ENCODE peak calls at places on chromosomes 1 and 21, in ten cellular contexts. N is IMR-90, S is tibial nerve, H is stomach, Y is prostate gland, I is heart left ventricle, L is suprapubic skin, U is right lobe of liver, D is transverse colon, V is spleen. Z is an unnamed sample.
A peak's percentile ranks its signal among the peaks of the same experiment; 100 is the strongest.

GRCh38 chr21:38853421-38853919 is 47.7 kb downstream of the ETS2 start:
- DNase-seq in N (peak; percentile 96), S (no peak), H (peak; percentile 53), Y (peak; percentile 46), I (peak; percentile 62), L (peak; percentile 71), U (peak; percentile 91), D (no peak), V (no peak), Z (no peak)

GRCh38 chr1:226741009-226741408 is 1.9 kb upstream of the ITPKB start:
- DNase-seq in N (no peak), S (no peak), H (no peak), Y (no peak), I (no peak), L (no peak), U (no peak), D (no peak), V (no peak), Z (no peak)

GRCh38 chr21:42056996-42057689 is 14.0 kb upstream of the UMODL1 start:
- DNase-seq in N (peak; percentile 93), S (no peak), H (peak; percentile 85), Y (peak; percentile 93), I (no peak), L (no peak), U (peak; percentile 65), D (peak; percentile 81), V (peak; percentile 68), Z (no peak)

GRCh38 chr1:178530037-178530402 is 17.1 kb downstream of the TEX35 start:
- DNase-seq in N (peak; percentile 86), S (no peak), H (no peak), Y (no peak), I (peak; percentile 60), L (peak; percentile 43), U (peak; percentile 68), D (no peak), V (peak; percentile 55), Z (no peak)

GRCh38 chr1:93815738-93816110 is 63.3 kb downstream of the DNTTIP2 start:
- DNase-seq in N (no peak), S (no peak), H (no peak), Y (no peak), I (no peak), L (no peak), U (no peak), D (no peak), V (no peak), Z (no peak)

GRCh38 chr1:93753766-93754763 is 72.4 kb upstream of the BCAR3 start:
- DNase-seq in N (peak; percentile 98), S (no peak), H (no peak), Y (no peak), I (no peak), L (no peak), U (peak; percentile 50), D (no peak), V (no peak), Z (no peak)

GRCh38 chr1:59077739-59078503 is 219.0 kb upstream of the FGGY start:
- DNase-seq in N (no peak), S (no peak), H (no peak), Y (no peak), I (no peak), L (no peak), U (no peak), D (no peak), V (no peak), Z (no peak)

GRCh38 chr1:205939690-205940330 is 3.4 kb downstream of the SLC26A9 start:
- DNase-seq in N (no peak), S (no peak), H (peak; percentile 68), Y (no peak), I (peak; percentile 45), L (no peak), U (no peak), D (no peak), V (no peak), Z (no peak)

GRCh38 chr1:38819516-38819915 is 40.1 kb downstream of the RRAGC start:
- DNase-seq in N (no peak), S (no peak), H (no peak), Y (no peak), I (no peak), L (no peak), U (no peak), D (no peak), V (no peak), Z (no peak)

GRCh38 chr1:28893403-28894102 is 20.8 kb upstream of the EPB41 start:
- DNase-seq in N (peak; percentile 12), S (no peak), H (no peak), Y (no peak), I (no peak), L (no peak), U (no peak), D (no peak), V (peak; percentile 51), Z (no peak)

GRCh38 chr1:36322786-36323635 is 434 bp downstream of the EVA1B start:
- DNase-seq in N (peak; percentile 59), S (no peak), H (peak; percentile 34), Y (no peak), I (peak; percentile 72), L (no peak), U (peak; percentile 58), D (peak; percentile 56), V (peak; percentile 88), Z (peak; percentile 63)

GRCh38 chr1:48061162-48062136 is 64.3 kb upstream of the TRABD2B start:
- DNase-seq in N (peak; percentile 35), S (peak; percentile 86), H (peak; percentile 52), Y (peak; percentile 59), I (peak; percentile 33), L (no peak), U (peak; percentile 33), D (peak; percentile 43), V (no peak), Z (no peak)

GRCh38 chr1:34851431-34852105 is 8.0 kb downstream of the SMIM12 start:
- DNase-seq in N (no peak), S (peak; percentile 16), H (peak; percentile 73), Y (peak; percentile 32), I (peak; percentile 79), L (no peak), U (peak; percentile 83), D (no peak), V (no peak), Z (peak; percentile 65)

GRCh38 chr1:232868793-232869491 is 63.7 kb downstream of the MAP10 start:
- DNase-seq in N (peak; percentile 83), S (peak; percentile 73), H (no peak), Y (peak; percentile 30), I (no peak), L (peak; percentile 76), U (peak; percentile 69), D (no peak), V (no peak), Z (no peak)

GRCh38 chr1:151892190-151892589 is 17.1 kb downstream of the THEM4 start:
- DNase-seq in N (peak; percentile 34), S (no peak), H (no peak), Y (no peak), I (no peak), L (no peak), U (no peak), D (no peak), V (no peak), Z (no peak)

DNA sequence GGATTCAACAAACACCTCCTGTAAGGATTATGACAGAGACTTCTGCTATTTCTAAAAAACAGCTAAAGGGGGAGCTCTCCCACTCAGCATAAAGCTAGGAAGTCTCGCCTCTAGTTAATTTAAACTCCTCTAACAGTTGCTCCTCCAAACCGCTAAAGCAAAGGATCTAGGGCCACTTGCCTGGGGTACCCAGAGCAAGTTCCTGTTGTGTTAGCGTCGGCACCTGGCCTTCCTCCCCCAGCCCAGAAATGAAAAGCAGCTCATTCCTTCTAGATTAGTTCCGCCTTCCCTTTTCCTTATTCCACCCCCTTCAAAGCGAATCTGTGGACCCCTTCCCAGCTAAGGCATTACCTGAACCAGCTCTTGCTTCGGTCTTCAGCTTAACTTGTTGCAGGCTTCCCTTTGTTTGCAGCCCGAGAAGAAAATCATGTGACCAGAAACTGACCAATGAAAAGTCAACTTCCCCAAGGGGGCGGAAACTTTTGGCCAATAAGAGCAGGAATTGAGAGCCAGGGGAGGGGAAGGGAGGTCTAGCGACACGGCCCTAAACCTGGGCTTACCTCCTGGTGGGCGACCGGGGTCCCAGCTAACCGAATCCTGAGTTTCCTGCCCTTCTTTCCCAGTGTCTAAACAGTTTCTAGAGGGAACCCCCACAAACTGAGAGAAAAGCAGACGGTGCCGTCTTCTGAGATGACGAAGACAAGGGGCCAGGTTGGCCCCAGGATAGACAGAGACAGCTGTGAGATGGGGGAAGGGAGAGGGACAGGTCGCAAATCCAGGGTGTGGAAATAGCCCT is at the start of gene PBXIP1:
- DNase-seq in N (peak; percentile 87), S (peak; percentile 93), H (peak; percentile 83), Y (peak; percentile 89), I (peak; percentile 79), L (peak; percentile 88), U (peak; percentile 58), D (peak; percentile 86), V (peak; percentile 83), Z (peak; percentile 78)
- TF ChIP-seq POLR2A in N (peak; percentile 37), S (no peak), H (peak; percentile 17), Y (peak; percentile 66), I (peak; percentile 47), L (no peak), U (peak; percentile 15), D (peak; percentile 61), V (no peak), Z (peak; percentile 50)

GRCh38 chr1:220544901-220545303 is 17.0 kb downstream of the MARK1 start:
- DNase-seq in N (peak; percentile 4), S (no peak), H (no peak), Y (no peak), I (no peak), L (no peak), U (no peak), D (no peak), V (no peak), Z (no peak)
- TF ChIP-seq CTCF in N (no peak), S (no peak), H (no peak), Y (no peak), I (no peak), L (no peak), U (no peak), D (no peak), V (no peak), Z (no peak)

DNA sequence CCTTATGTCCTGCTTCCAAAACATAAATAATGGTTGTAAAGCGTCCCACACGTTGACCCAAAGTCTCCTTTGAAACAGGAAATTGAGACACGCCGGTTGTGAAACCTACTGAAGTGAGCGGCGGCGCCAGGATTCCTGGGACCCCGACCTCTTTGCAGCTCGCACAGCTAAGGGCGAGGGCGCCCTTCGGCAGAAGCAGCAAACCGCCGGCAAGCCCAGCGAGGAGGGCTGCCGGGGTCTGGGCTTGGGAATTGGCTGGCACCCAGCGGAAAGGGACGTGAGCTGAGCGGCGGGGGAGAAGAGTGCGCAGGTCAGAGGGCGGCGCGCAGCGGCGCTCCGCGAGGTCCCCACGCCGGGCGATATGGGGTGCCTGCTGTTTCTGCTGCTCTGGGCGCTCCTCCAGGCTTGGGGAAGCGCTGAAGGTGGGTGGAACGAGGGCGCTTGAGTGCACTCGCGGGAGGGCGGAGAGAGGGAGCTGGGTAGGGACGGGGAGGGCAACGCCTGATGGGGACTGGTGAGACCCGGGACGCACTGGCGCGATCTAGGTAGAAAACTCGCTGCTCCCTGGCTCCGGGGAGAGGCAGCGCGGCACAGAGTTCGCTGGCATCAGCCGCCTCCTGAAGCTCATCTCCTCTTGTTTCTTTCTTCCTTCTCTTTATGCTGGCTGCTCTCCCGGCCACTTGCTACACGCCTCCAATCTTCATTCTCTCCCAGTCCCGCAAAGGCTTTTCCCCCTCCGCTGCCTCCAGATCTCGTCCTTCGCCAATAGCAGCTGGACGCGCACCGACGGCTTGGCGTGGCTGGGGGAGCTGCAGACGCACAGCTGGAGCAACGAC is at the start of gene CD1D:
- DNase-seq in N (no peak), S (no peak), H (no peak), Y (no peak), I (peak; percentile 39), L (no peak), U (peak; percentile 57), D (peak; percentile 38), V (peak; percentile 89), Z (peak; percentile 47)
- H3K27me3 ChIP-seq in N (peaks cover 65% of the 10 kb centered on the region), S (no peaks in the 10 kb centered on the region), H (peaks cover 62% of the 10 kb centered on the region), Y (peaks cover 2% of the 10 kb centered on the region), I (peaks cover 5% of the 10 kb centered on the region), L (peaks cover 58% of the 10 kb centered on the region), U (no peaks in the 10 kb centered on the region), D (peaks cover 30% of the 10 kb centered on the region), V (no peaks in the 10 kb centered on the region), Z (no peaks in the 10 kb centered on the region)

GRCh38 chr1:41021526-41022308 is at the start of gene SLFNL1:
- DNase-seq in N (peak; percentile 37), S (no peak), H (no peak), Y (no peak), I (peak; percentile 59), L (peak; percentile 59), U (no peak), D (no peak), V (no peak), Z (no peak)
- TF ChIP-seq POLR2A in N (no peak), S (no peak), H (no peak), Y (no peak), I (no peak), L (no peak), U (no peak), D (no peak), V (no peak), Z (no peak)

Z was measured in uterus.